ENCODE peak calls at places on chromosomes 12 and 14, in nine cellular contexts. V is heart right ventricle, R is heart left ventricle, L is fibroblast of the aortic adventitia, U is adipocyte, Z is HFF-Myc, O is DND-41, C is psoas muscle, E is transverse colon. A is an unnamed sample.
A peak's percentile ranks its signal among the peaks of the same experiment; 100 is the strongest.

GRCh38 chr12:89936631-89937030 is 228.0 kb upstream of the ATP2B1 start:
- DNase-seq in V (no peak), R (no peak), L (no peak), U (no peak), Z (no peak), O (no peak), C (no peak), E (no peak), A (no peak)

GRCh38 chr14:23306412-23307145 is at the start of gene BCL2L2:
- DNase-seq in V (peak; percentile 92), R (peak; percentile 93), L (peak; percentile 84), U (peak; percentile 96), Z (peak; percentile 65), O (peak; percentile 73), C (peak; percentile 94), E (peak; percentile 94), A (peak; percentile 94)

GRCh38 chr12:90085491-90086274 is 377.0 kb upstream of the ATP2B1 start:
- DNase-seq in V (no peak), R (no peak), L (peak; percentile 57), U (peak; percentile 51), Z (no peak), O (no peak), C (no peak), E (no peak), A (no peak)

GRCh38 chr12:115771065-115771464 is 506.4 kb downstream of the MED13L start:
- DNase-seq in V (peak; percentile 8), R (no peak), L (no peak), U (peak; percentile 44), Z (no peak), O (no peak), C (no peak), E (no peak), A (no peak)

GRCh38 chr12:26768611-26769603 is 64.1 kb downstream of the ITPR2 start:
- DNase-seq in V (no peak), R (no peak), L (no peak), U (no peak), Z (no peak), O (peak; percentile 75), C (no peak), E (no peak), A (peak; percentile 50)

GRCh38 chr14:31106768-31107167 is 80.6 kb upstream of the STRN3 start:
- DNase-seq in V (no peak), R (no peak), L (no peak), U (no peak), Z (no peak), O (no peak), C (no peak), E (no peak), A (no peak)

GRCh38 chr14:66824251-66824650 is 316.3 kb downstream of the GPHN start:
- DNase-seq in V (no peak), R (no peak), L (no peak), U (no peak), Z (no peak), O (no peak), C (no peak), E (no peak), A (no peak)

GRCh38 chr12:52648012-52648550 is 3.9 kb downstream of the KRT2 start:
- DNase-seq in V (no peak), R (no peak), L (no peak), U (no peak), Z (no peak), O (no peak), C (no peak), E (no peak), A (no peak)

GRCh38 chr12:646303-647038 is 16.8 kb downstream of the NINJ2 start:
- DNase-seq in V (peak; percentile 65), R (peak; percentile 85), L (peak; percentile 81), U (no peak), Z (no peak), O (no peak), C (peak; percentile 66), E (no peak), A (peak; percentile 85)

GRCh38 chr12:14340371-14340770 is 25.1 kb upstream of the ATF7IP start:
- DNase-seq in V (no peak), R (no peak), L (no peak), U (no peak), Z (no peak), O (no peak), C (no peak), E (no peak), A (no peak)

DNA sequence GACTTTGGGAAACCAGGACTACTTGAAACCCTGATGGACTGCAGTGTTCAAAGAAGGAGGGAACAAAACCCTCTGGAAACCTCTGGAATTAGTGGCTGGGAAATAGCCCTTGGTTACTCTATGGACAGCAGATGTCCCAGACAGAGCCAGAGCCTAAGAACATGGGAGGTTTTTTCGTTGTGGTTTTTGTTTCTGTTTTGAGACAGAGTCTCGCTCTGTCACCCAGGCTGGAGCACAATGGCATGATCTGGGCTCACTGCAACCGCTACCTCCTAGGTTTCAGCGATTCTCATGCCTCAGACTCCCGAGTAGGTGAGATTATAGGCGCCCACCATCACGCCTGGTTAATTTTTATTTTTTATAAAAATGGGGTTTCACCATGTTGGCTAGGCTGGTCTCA is 1378.7 kb downstream of the AACS start:
- DNase-seq in V (no peak), R (no peak), L (no peak), U (no peak), Z (no peak), O (no peak), C (no peak), E (no peak), A (no peak)
- H3K4me3 ChIP-seq in V (no peak overlapping the region), R (no peak overlapping the region), L (no peak overlapping the region), U (no peak overlapping the region), Z (no peak overlapping the region), O (no peak overlapping the region), C (no peak overlapping the region), E (no peak overlapping the region), A (no peak overlapping the region)

DNA sequence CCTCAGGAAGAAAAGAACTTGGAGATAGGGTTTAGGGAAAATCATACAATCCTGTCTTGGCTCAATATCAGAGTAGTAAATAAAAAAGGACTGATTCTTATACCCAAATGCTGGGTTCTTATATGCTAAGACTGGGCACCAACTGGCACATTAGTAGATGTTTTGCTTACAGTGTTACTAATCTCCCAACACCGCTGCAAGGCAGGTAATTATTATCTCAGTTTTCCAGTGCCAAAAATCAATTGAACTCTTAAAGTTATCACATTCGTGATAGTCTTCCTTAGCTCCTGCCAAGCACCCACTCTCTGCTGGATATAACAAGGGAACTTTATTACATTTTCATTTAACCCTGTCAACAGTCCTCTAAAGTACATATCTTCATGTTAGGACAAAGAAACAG is 25.0 kb upstream of the HIGD1C start:
- DNase-seq in V (no peak), R (no peak), L (no peak), U (no peak), Z (no peak), O (no peak), C (no peak), E (no peak), A (no peak)
- H3K4me3 ChIP-seq in V (peak overlapping the region; percentile 72), R (peak overlapping the region; percentile 72), L (peak overlapping the region; percentile 93), U (peak overlapping the region; percentile 99), Z (peak overlapping the region; percentile 52), O (no peak overlapping the region), C (peak overlapping the region; percentile 78), E (peak overlapping the region; percentile 62), A (peak overlapping the region; percentile 74)

GRCh38 chr14:100286484-100287191 is 19.6 kb downstream of the SLC25A29 start:
- DNase-seq in V (no peak), R (no peak), L (no peak), U (no peak), Z (no peak), O (no peak), C (no peak), E (peak; percentile 5), A (peak; percentile 45)

GRCh38 chr14:100285021-100285912 is 21.0 kb downstream of the SLC25A29 start:
- DNase-seq in V (peak; percentile 82), R (peak; percentile 62), L (peak; percentile 42), U (peak; percentile 82), Z (no peak), O (peak; percentile 79), C (peak; percentile 75), E (peak; percentile 77), A (peak; percentile 76)

GRCh38 chr14:100287202-100287997 is 18.8 kb downstream of the SLC25A29 start:
- DNase-seq in V (no peak), R (no peak), L (no peak), U (no peak), Z (no peak), O (no peak), C (no peak), E (peak; percentile 4), A (no peak)

GRCh38 chr14:100283984-100284881 is 22.0 kb downstream of the SLC25A29 start:
- DNase-seq in V (no peak), R (no peak), L (no peak), U (no peak), Z (no peak), O (no peak), C (no peak), E (peak; percentile 8), A (no peak)

DNA sequence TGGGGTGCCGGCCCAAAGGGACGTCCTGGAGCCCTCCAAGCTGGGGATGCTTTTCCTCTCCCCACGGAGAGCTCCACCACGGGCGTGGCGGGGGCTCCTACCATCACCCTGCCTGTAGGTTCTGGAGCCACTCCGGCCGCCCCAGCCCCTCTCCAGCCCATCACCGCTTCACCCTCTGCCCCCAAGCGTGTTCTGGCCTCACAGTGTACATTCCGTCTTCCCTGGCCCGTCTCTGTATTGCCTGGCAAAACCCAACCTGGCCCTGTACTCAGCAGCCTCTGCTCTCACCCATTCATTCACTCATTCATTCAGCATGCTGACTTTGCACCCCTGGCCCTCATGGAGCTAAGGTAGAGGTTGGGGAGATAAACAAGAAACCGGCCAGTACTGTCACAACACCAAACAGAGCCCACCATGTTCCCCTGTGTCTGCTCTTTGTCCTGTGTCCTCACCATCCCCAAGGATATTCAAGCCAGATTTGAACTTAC is 20.3 kb downstream of the SLC25A29 start:
- DNase-seq in V (no peak), R (no peak), L (no peak), U (no peak), Z (no peak), O (no peak), C (no peak), E (peak; percentile 8), A (no peak)
- H3K4me3 ChIP-seq in V (peak overlapping the region; percentile 77), R (peak overlapping the region; percentile 64), L (peak overlapping the region; percentile 75), U (peak overlapping the region; percentile 78), Z (peak overlapping the region; percentile 56), O (peak overlapping the region; percentile 63), C (peak overlapping the region; percentile 88), E (peak overlapping the region; percentile 83), A (peak overlapping the region; percentile 70)

DNA sequence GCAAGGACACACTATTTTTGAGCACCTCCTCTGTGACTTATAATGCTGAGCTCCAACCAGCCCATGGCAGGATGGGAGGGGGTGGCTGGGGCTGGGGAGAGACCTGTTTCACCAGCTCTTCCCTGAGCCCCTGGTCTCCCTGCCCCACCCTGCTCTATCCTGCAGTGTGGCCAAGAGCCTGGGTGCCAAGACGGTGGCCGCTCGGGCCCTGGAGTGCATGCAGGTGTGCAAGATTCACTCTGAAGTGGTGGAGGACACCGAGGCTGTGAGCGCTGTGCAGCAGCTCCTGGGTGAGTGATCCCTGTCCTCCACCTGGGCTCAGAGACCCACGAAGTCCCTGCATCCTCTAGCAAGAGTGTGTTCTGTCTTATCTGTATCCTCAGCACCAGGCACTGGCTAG is 14.4 kb downstream of the SDSL start:
- DNase-seq in V (no peak), R (no peak), L (no peak), U (no peak), Z (no peak), O (no peak), C (no peak), E (no peak), A (no peak)
- H3K4me3 ChIP-seq in V (no peak overlapping the region), R (no peak overlapping the region), L (no peak overlapping the region), U (no peak overlapping the region), Z (no peak overlapping the region), O (no peak overlapping the region), C (no peak overlapping the region), E (no peak overlapping the region), A (no peak overlapping the region)